ENCODE peak calls at places on chromosomes 5 and 9, in seven cellular contexts. A is activated naive CD4-positive, alpha-beta T cell; Z is stimulated activated CD4-positive, alpha-beta T cell treated with anti-CD3 and anti-CD28 coated beads, Interleukin-12 subunit alpha, Interleukin-12 subunit beta, amount 100 ng/mL, for 4 hours; G is activated T-cell treated with anti-CD3 and anti-CD28 coated beads, Interleukin-2, amount 50 U/mL, for 24 hours; X is Ammon's horn; T is cerebellum; P is activated T-helper 1 cell treated with Interleukin-2 at 50 U/mL for 16 hours. M is an unnamed sample.

GRCh38 chr9:129801504-129801903 is 1.5 kb upstream of the TOR1B start:
- DNase-seq in X (no peak), G (no peak), P (no peak), Z (no peak), T (no peak), A (no peak), M (no peak)

GRCh38 chr9:110110154-110110553 is 97.8 kb downstream of the C9orf152 start:
- DNase-seq in A (no peak), Z (no peak), X (no peak), P (no peak), T (no peak), G (no peak), M (no peak)

GRCh38 chr5:142156839-142157463 is 48.4 kb downstream of the NDFIP1 start:
- DNase-seq in X (peak), T (no peak), A (no peak), Z (no peak), P (no peak), G (no peak), M (no peak)

GRCh38 chr5:96961053-96961452 is 25.2 kb downstream of the LNPEP start:
- DNase-seq in A (no peak), P (no peak), T (no peak), G (no peak), X (no peak), Z (no peak), M (no peak)

GRCh38 chr9:6123402-6123801 is 92.2 kb upstream of the IL33 start:
- DNase-seq in T (no peak), A (no peak), X (no peak), P (no peak), G (no peak), Z (no peak), M (no peak)

GRCh38 chr9:86096382-86096781 is 3.0 kb downstream of the GOLM1 start:
- DNase-seq in T (no peak), A (no peak), X (no peak), P (no peak), G (no peak), Z (no peak), M (peak)

GRCh38 chr5:151663617-151664322 is 22.9 kb downstream of the SPARC start:
- DNase-seq in T (peak), Z (no peak), A (no peak), P (no peak), G (no peak), X (peak), M (no peak)

GRCh38 chr5:10860645-10861455 is 99.8 kb upstream of the DAP start:
- DNase-seq in P (no peak), T (peak), X (no peak), Z (no peak), A (no peak), G (no peak), M (no peak)

GRCh38 chr5:137619191-137619870 is 116.6 kb downstream of the KLHL3 start:
- DNase-seq in A (no peak), X (peak), T (peak), G (no peak), P (no peak), Z (no peak), M (peak)

GRCh38 chr9:89178162-89179120 is at the start of gene SHC3:
- DNase-seq in G (peak), X (peak), T (no peak), Z (no peak), P (no peak), A (no peak), M (no peak)